ENCODE peak calls at places on chromosomes 13 and 19, in nine cellular contexts. E is stimulated activated CD8-positive, alpha-beta memory T cell treated with anti-CD3 and anti-CD28 coated beads, Interleukin-15, amount 100 ng/mL, for 4 hours; J is activated T-helper 1 cell treated with anti-CD3 and anti-CD28 coated beads, Interleukin-2, amount 50 U/mL, for 16 hours; V is stimulated activated CD4-positive, alpha-beta T cell treated with anti-CD3 and anti-CD28 coated beads, Interleukin-4, amount 100 ng/mL, for 24 hours; H is GM03348; D is NCI-H1092; O is fibroblast of lung; Y is NCI-H2029; B is hippocampal formation. T is an unnamed sample.

GRCh38 chr19:11200931-11201330 is 3.6 kb upstream of the KANK2 start:
- DNase-seq in J (no peak), D (no peak), O (no peak), E (no peak), H (no peak), Y (no peak), V (no peak), B (no peak), T (no peak)

GRCh38 chr13:48873598-48873997 is 102.1 kb upstream of the FNDC3A start:
- DNase-seq in O (peak), E (no peak), Y (no peak), J (no peak), V (no peak), H (no peak), B (no peak), D (no peak), T (no peak)

GRCh38 chr13:110662105-110662504 is 43.8 kb downstream of the CARS2 start:
- DNase-seq in H (no peak), O (no peak), D (no peak), V (no peak), E (no peak), J (no peak), B (no peak), Y (no peak), T (no peak)

GRCh38 chr13:29465741-29466293 is 129.7 kb downstream of the SLC7A1 start:
- DNase-seq in O (peak), E (no peak), V (no peak), J (no peak), B (no peak), D (no peak), H (peak), Y (no peak), T (no peak)

GRCh38 chr13:76992548-76993001 is 694 bp downstream of the CLN5 start:
- DNase-seq in H (peak), B (peak), O (peak), Y (no peak), V (peak), J (no peak), D (no peak), E (no peak), T (peak)

GRCh38 chr19:6930190-6930589 is 42.8 kb downstream of the ADGRE1 start:
- DNase-seq in H (no peak), Y (no peak), O (no peak), E (no peak), V (no peak), J (no peak), D (no peak), B (no peak), T (no peak)

GRCh38 chr19:49767967-49768581 is 1.3 kb downstream of the AP2A1 start:
- DNase-seq in H (no peak), B (no peak), Y (no peak), D (no peak), V (no peak), J (no peak), E (no peak), O (no peak), T (no peak)

GRCh38 chr13:48126944-48127814 is 32.3 kb upstream of the MED4 start:
- DNase-seq in H (peak), J (no peak), B (no peak), O (peak), D (no peak), Y (peak), V (peak), E (no peak), T (peak)

GRCh38 chr19:41398042-41398403 is 405 bp downstream of the BCKDHA start:
- DNase-seq in Y (no peak), B (no peak), O (no peak), H (no peak), J (no peak), V (no peak), D (no peak), E (no peak), T (no peak)

GRCh38 chr13:45851171-45851889 is at the start of gene SIAH3:
- DNase-seq in E (no peak), B (no peak), O (peak), H (no peak), V (peak), J (no peak), Y (no peak), D (peak), T (no peak)

GRCh38 chr13:33723365-33723764 is 94.6 kb upstream of the RFC3 start:
- DNase-seq in Y (no peak), B (no peak), V (no peak), J (no peak), H (no peak), D (no peak), E (no peak), O (peak), T (no peak)

GRCh38 chr19:49855676-49856573 is 5.0 kb downstream of the PTOV1 start:
- DNase-seq in Y (no peak), B (no peak), H (no peak), O (no peak), D (no peak), V (no peak), J (no peak), E (no peak), T (no peak)

GRCh38 chr19:10681658-10682057 is 19.6 kb upstream of the QTRT1 start:
- DNase-seq in B (no peak), Y (no peak), J (no peak), E (no peak), H (no peak), V (no peak), D (no peak), O (no peak), T (no peak)

GRCh38 chr13:96091164-96091931 is 1.4 kb downstream of the HS6ST3 start:
- DNase-seq in J (no peak), H (peak), Y (no peak), D (peak), O (no peak), E (no peak), V (no peak), B (peak), T (peak)

GRCh38 chr19:19460258-19460731 is 54.8 kb downstream of the GATAD2A start:
- DNase-seq in E (no peak), Y (no peak), H (no peak), J (no peak), D (no peak), B (no peak), V (no peak), O (no peak), T (no peak)

GRCh38 chr13:51519839-51520238 is 64.4 kb upstream of the WDFY2 start:
- DNase-seq in V (no peak), Y (no peak), E (no peak), O (peak), H (no peak), B (no peak), D (no peak), J (no peak), T (peak)

GRCh38 chr19:4337906-4338440 is 654 bp downstream of the STAP2 start:
- DNase-seq in O (no peak), V (no peak), D (no peak), H (no peak), J (no peak), B (no peak), E (no peak), Y (no peak), T (no peak)

GRCh38 chr19:35656700-35657099 is 8.6 kb downstream of the COX6B1 start:
- DNase-seq in Y (no peak), V (no peak), D (no peak), J (no peak), B (no peak), E (no peak), O (no peak), H (no peak), T (no peak)

GRCh38 chr19:32318884-32319520 is 26.4 kb upstream of the ZNF507 start:
- DNase-seq in V (no peak), E (no peak), B (no peak), O (no peak), H (peak), D (no peak), Y (no peak), J (no peak), T (no peak)

GRCh38 chr13:38385152-38385891 is 35.7 kb downstream of the UFM1 start:
- DNase-seq in H (no peak), D (no peak), E (no peak), J (no peak), Y (no peak), O (no peak), V (no peak), B (no peak), T (no peak)

GRCh38 chr19:38661996-38662395 is 14.5 kb downstream of the ACTN4 start:
- DNase-seq in Y (peak), H (no peak), J (no peak), D (no peak), V (no peak), E (no peak), B (no peak), O (no peak), T (no peak)

GRCh38 chr13:45119469-45119989 is 781 bp upstream of the GTF2F2 start:
- DNase-seq in V (peak), H (peak), Y (no peak), O (peak), D (no peak), E (peak), B (no peak), J (peak), T (peak)

GRCh38 chr13:91078093-91078679 is 269.3 kb upstream of the MIR17HG start:
- DNase-seq in E (no peak), Y (no peak), D (no peak), J (no peak), O (peak), H (no peak), V (no peak), B (no peak), T (no peak)

GRCh38 chr19:44596428-44597130 is 16.8 kb upstream of the IGSF23 start:
- DNase-seq in D (no peak), E (no peak), B (no peak), Y (no peak), H (no peak), J (no peak), O (no peak), V (no peak), T (no peak)

GRCh38 chr13:29569253-29570057 is 26.0 kb downstream of the SLC7A1 start:
- DNase-seq in O (no peak), B (no peak), H (no peak), J (no peak), Y (no peak), V (no peak), E (no peak), D (no peak), T (no peak)

GRCh38 chr19:9597027-9597426 is 12.7 kb upstream of the ZNF121 start:
- DNase-seq in E (no peak), O (peak), D (no peak), V (no peak), H (peak), J (no peak), B (no peak), Y (no peak), T (peak)

GRCh38 chr13:93201992-93202558 is 24.5 kb upstream of the GPC6 start:
- DNase-seq in Y (no peak), O (no peak), B (no peak), E (no peak), J (no peak), D (no peak), H (no peak), V (no peak), T (no peak)

GRCh38 chr19:19366691-19367396 is 38.6 kb upstream of the GATAD2A start:
- DNase-seq in J (peak), E (peak), O (peak), D (peak), B (peak), V (peak), Y (peak), H (peak), T (peak)

GRCh38 chr19:51339313-51339686 is 2.6 kb downstream of the VSIG10L start:
- DNase-seq in J (no peak), B (no peak), H (no peak), D (no peak), Y (no peak), E (no peak), O (no peak), V (no peak), T (no peak)

GRCh38 chr19:43704002-43704705 is 11.7 kb upstream of the IRGC start:
- DNase-seq in O (no peak), D (no peak), E (no peak), V (no peak), H (no peak), J (no peak), Y (no peak), B (no peak), T (no peak)

GRCh38 chr13:22926176-22927007 is 254.4 kb upstream of the SGCG start:
- DNase-seq in J (no peak), O (peak), V (no peak), D (no peak), E (no peak), B (peak), H (peak), Y (no peak), T (no peak)

T was measured in MG63.